ENCODE peak calls at places on chromosome 18, in seven cellular contexts. One of them, this sample, is unnamed.
A peak's percentile ranks its signal among the peaks of the same experiment; 100 is the strongest.

GRCh38 chr18:1227025-1227424 is 322.4 kb downstream of the ADCYAP1 start:
- DNase-seq in fibroblast of mammary gland: no peak
- DNase-seq in effector memory CD4-positive, alpha-beta T cell: no peak
- DNase-seq in non-pigmented ciliary epithelial cell: no peak
- DNase-seq in T1000: no peak
- DNase-seq in stimulated activated CD8-positive, alpha-beta memory T cell treated with anti-CD3 and anti-CD28 coated beads, Interleukin-12 subunit alpha, Interleukin-12 subunit beta, amount 100 ng/mL, for 1 hour: no peak
- DNase-seq in AG10803: no peak
- DNase-seq in this sample: no peak

GRCh38 chr18:44324361-44324760 is 356.3 kb upstream of the SETBP1 start:
- DNase-seq in fibroblast of mammary gland: no peak
- DNase-seq in effector memory CD4-positive, alpha-beta T cell: no peak
- DNase-seq in non-pigmented ciliary epithelial cell: no peak
- DNase-seq in T1000: no peak
- DNase-seq in stimulated activated CD8-positive, alpha-beta memory T cell treated with anti-CD3 and anti-CD28 coated beads, Interleukin-12 subunit alpha, Interleukin-12 subunit beta, amount 100 ng/mL, for 1 hour: no peak
- DNase-seq in AG10803: no peak
- DNase-seq in this sample: no peak

GRCh38 chr18:37065221-37065620 is 236.3 kb downstream of the KIAA1328 start:
- DNase-seq in fibroblast of mammary gland: no peak
- DNase-seq in effector memory CD4-positive, alpha-beta T cell: no peak
- DNase-seq in non-pigmented ciliary epithelial cell: no peak
- DNase-seq in T1000: no peak
- DNase-seq in stimulated activated CD8-positive, alpha-beta memory T cell treated with anti-CD3 and anti-CD28 coated beads, Interleukin-12 subunit alpha, Interleukin-12 subunit beta, amount 100 ng/mL, for 1 hour: no peak
- DNase-seq in AG10803: no peak
- DNase-seq in this sample: no peak

GRCh38 chr18:46220116-46220515 is 115.9 kb downstream of the HAUS1 start:
- DNase-seq in fibroblast of mammary gland: peak; percentile 80
- DNase-seq in effector memory CD4-positive, alpha-beta T cell: no peak
- DNase-seq in non-pigmented ciliary epithelial cell: peak; percentile 65
- DNase-seq in T1000: no peak
- DNase-seq in stimulated activated CD8-positive, alpha-beta memory T cell treated with anti-CD3 and anti-CD28 coated beads, Interleukin-12 subunit alpha, Interleukin-12 subunit beta, amount 100 ng/mL, for 1 hour: no peak
- DNase-seq in AG10803: peak; percentile 64
- DNase-seq in this sample: no peak

GRCh38 chr18:58788971-58789797 is 75.5 kb upstream of the ZNF532 start:
- DNase-seq in fibroblast of mammary gland: peak; percentile 52
- DNase-seq in effector memory CD4-positive, alpha-beta T cell: no peak
- DNase-seq in non-pigmented ciliary epithelial cell: no peak
- DNase-seq in T1000: no peak
- DNase-seq in stimulated activated CD8-positive, alpha-beta memory T cell treated with anti-CD3 and anti-CD28 coated beads, Interleukin-12 subunit alpha, Interleukin-12 subunit beta, amount 100 ng/mL, for 1 hour: no peak
- DNase-seq in AG10803: peak; percentile 43
- DNase-seq in this sample: no peak

GRCh38 chr18:78713726-78714125 is 265.9 kb upstream of the SALL3 start:
- DNase-seq in fibroblast of mammary gland: no peak
- DNase-seq in effector memory CD4-positive, alpha-beta T cell: no peak
- DNase-seq in non-pigmented ciliary epithelial cell: no peak
- DNase-seq in T1000: no peak
- DNase-seq in stimulated activated CD8-positive, alpha-beta memory T cell treated with anti-CD3 and anti-CD28 coated beads, Interleukin-12 subunit alpha, Interleukin-12 subunit beta, amount 100 ng/mL, for 1 hour: no peak
- DNase-seq in AG10803: no peak
- DNase-seq in this sample: no peak

GRCh38 chr18:9428301-9428706 is 47.0 kb upstream of the RALBP1 start:
- DNase-seq in fibroblast of mammary gland: no peak
- DNase-seq in effector memory CD4-positive, alpha-beta T cell: no peak
- DNase-seq in non-pigmented ciliary epithelial cell: no peak
- DNase-seq in T1000: no peak
- DNase-seq in stimulated activated CD8-positive, alpha-beta memory T cell treated with anti-CD3 and anti-CD28 coated beads, Interleukin-12 subunit alpha, Interleukin-12 subunit beta, amount 100 ng/mL, for 1 hour: no peak
- DNase-seq in AG10803: no peak
- DNase-seq in this sample: no peak

GRCh38 chr18:49880656-49881055 is 67.3 kb upstream of the ACAA2 start:
- DNase-seq in fibroblast of mammary gland: no peak
- DNase-seq in effector memory CD4-positive, alpha-beta T cell: no peak
- DNase-seq in non-pigmented ciliary epithelial cell: no peak
- DNase-seq in T1000: no peak
- DNase-seq in stimulated activated CD8-positive, alpha-beta memory T cell treated with anti-CD3 and anti-CD28 coated beads, Interleukin-12 subunit alpha, Interleukin-12 subunit beta, amount 100 ng/mL, for 1 hour: no peak
- DNase-seq in AG10803: no peak
- DNase-seq in this sample: no peak

GRCh38 chr18:70243131-70243530 is 37.6 kb upstream of the RTTN start:
- DNase-seq in fibroblast of mammary gland: no peak
- DNase-seq in effector memory CD4-positive, alpha-beta T cell: no peak
- DNase-seq in non-pigmented ciliary epithelial cell: no peak
- DNase-seq in T1000: no peak
- DNase-seq in stimulated activated CD8-positive, alpha-beta memory T cell treated with anti-CD3 and anti-CD28 coated beads, Interleukin-12 subunit alpha, Interleukin-12 subunit beta, amount 100 ng/mL, for 1 hour: no peak
- DNase-seq in AG10803: peak; percentile 5
- DNase-seq in this sample: no peak

This sample was measured in effector CD8-positive, alpha-beta T cell.